ENCODE peak calls at places on chromosomes 4 and X, in eight cellular contexts. H is astrocyte of the spinal cord, A is MM.1S, C is cardiac muscle cell, F is IMR-90, Y is fibroblast of lung, J is left lung, E is tibial artery. S is an unnamed sample.

GRCh38 chr4:102569200-102569599 is 68.0 kb downstream of the NFKB1 start:
- DNase-seq in F (peak), Y (peak), E (no peak), C (peak), J (no peak), A (no peak), H (no peak), S (peak)

GRCh38 chr4:169121920-169122319 is 111.9 kb upstream of the CBR4 start:
- DNase-seq in H (no peak), C (no peak), Y (no peak), F (no peak), J (no peak), E (no peak), A (no peak), S (no peak)

GRCh38 chr4:114606240-114606639 is 7.6 kb downstream of the UGT8 start:
- DNase-seq in E (no peak), Y (no peak), C (no peak), A (no peak), H (no peak), J (no peak), F (no peak), S (no peak)

GRCh38 chr4:120009731-120010130 is 56.9 kb downstream of the MAD2L1 start:
- DNase-seq in Y (peak), J (no peak), F (peak), A (no peak), H (peak), E (no peak), C (peak), S (peak)

GRCh38 chr4:23904639-23905061 is 14.8 kb upstream of the PPARGC1A start:
- DNase-seq in Y (no peak), A (no peak), H (no peak), E (no peak), F (no peak), C (no peak), J (no peak), S (no peak)

GRCh38 chr4:176432811-176433540 is 113.2 kb downstream of the SPCS3 start:
- DNase-seq in C (no peak), H (peak), E (no peak), Y (no peak), J (no peak), F (no peak), A (no peak), S (no peak)

GRCh38 chr4:101724093-101724492 is 66.4 kb upstream of the BANK1 start:
- DNase-seq in J (no peak), A (peak), E (no peak), F (no peak), H (no peak), C (no peak), Y (no peak), S (no peak)

GRCh38 chr4:39814403-39815185 is 116.7 kb downstream of the UBE2K start:
- DNase-seq in Y (peak), A (no peak), H (peak), F (peak), C (peak), J (no peak), E (no peak), S (no peak)

GRCh38 chrX:119941336-119941735 is 2.2 kb downstream of the NKAP start:
- DNase-seq in Y (no peak), A (no peak), E (no peak), H (no peak), C (no peak), F (no peak), J (no peak), S (no peak)

GRCh38 chr4:57612279-57612678 is 502.1 kb upstream of the IGFBP7 start:
- DNase-seq in C (no peak), Y (no peak), A (no peak), H (no peak), J (no peak), E (no peak), F (no peak), S (no peak)

GRCh38 chr4:164138521-164138920 is 615.4 kb upstream of the SMIM31 start:
- DNase-seq in E (no peak), F (no peak), Y (no peak), J (no peak), C (no peak), H (no peak), A (no peak), S (no peak)

GRCh38 chr4:139977838-139978604 is 176.0 kb downstream of the MAML3 start:
- DNase-seq in C (no peak), H (no peak), E (no peak), Y (no peak), A (no peak), J (peak), F (no peak), S (no peak)

GRCh38 chr4:16783119-16783518 is 115.3 kb downstream of the LDB2 start:
- DNase-seq in E (no peak), C (no peak), J (no peak), H (peak), Y (no peak), F (peak), A (no peak), S (no peak)
- H3K4me3 ChIP-seq in E (no peak), C (no peak), J (no peak), H (no peak), Y (no peak), F (no peak), A (no peak), S (no peak)

GRCh38 chr4:3373468-3373867 is 68.3 kb upstream of the HGFAC start:
- DNase-seq in J (no peak), E (no peak), H (no peak), C (no peak), A (no peak), Y (no peak), F (no peak), S (no peak)

GRCh38 chr4:3371581-3372001 is 70.2 kb upstream of the HGFAC start:
- DNase-seq in J (no peak), Y (no peak), E (no peak), H (no peak), F (peak), C (peak), A (no peak), S (no peak)

GRCh38 chr4:3374011-3374645 is 67.6 kb upstream of the HGFAC start:
- DNase-seq in J (no peak), F (no peak), A (no peak), E (no peak), Y (no peak), H (no peak), C (no peak), S (no peak)

GRCh38 chr4:3372264-3372932 is 69.4 kb upstream of the HGFAC start:
- DNase-seq in E (no peak), J (no peak), H (no peak), A (no peak), Y (no peak), C (no peak), F (no peak), S (no peak)

GRCh38 chr4:3372933-3373465 is 68.8 kb upstream of the HGFAC start:
- DNase-seq in F (no peak), J (peak), Y (no peak), H (peak), E (peak), A (no peak), C (no peak), S (no peak)
- H3K4me3 ChIP-seq in F (no peak), J (no peak), Y (no peak), H (no peak), E (no peak), A (no peak), C (no peak), S (no peak)

DNA sequence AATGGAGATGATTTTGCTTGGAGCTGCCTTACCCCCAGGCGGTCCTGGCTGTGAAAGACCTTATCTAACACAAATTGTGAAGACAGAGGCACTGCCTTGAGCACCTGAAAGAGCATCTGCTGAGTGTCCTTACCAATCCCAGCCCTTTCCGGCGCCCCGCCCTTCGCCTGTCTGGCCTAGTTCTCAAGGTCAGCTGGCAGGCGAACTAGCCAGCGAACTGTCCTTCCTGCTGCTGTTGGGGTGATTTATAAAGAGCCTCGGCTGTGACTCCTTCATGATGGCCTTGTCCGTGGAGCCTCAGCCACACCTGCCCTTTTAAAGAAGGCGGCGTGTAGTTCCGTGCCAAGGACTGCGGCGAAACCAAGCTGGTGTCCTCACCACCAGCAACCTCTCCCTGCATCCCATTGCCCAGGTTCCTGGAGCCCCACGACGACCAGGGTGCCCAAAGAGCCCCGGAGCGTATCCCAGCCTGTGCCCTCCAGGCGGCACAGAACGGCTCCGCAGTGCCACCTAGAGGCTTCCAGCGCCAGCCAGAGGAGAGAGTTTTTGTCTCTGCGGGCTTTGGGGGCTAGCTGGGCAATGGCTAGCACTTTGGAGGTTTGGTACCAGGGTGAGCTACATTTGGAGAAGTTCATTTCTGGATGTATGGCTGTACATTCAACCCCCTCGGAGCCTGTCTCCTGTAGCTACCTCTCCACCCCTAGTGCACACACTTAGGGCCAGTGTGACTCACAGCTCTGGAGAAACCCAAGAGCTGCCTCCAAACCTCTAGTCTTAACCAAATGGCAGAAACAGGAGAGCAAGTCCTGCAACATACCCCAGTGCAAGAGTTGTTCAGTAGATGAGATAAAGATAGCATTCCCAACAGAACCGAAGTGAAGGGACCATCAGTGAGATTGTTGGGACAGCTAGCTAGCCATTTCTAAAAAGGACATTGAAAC is 36.8 kb upstream of the VMA21 start:
- DNase-seq in E (no peak), C (peak), J (no peak), Y (peak), H (no peak), F (no peak), A (peak), S (no peak)
- H3K4me3 ChIP-seq in E (no peak), C (peak), J (no peak), Y (no peak), H (no peak), F (no peak), A (peak), S (no peak)

GRCh38 chr4:37967749-37968148 is 7.6 kb downstream of the PTTG2 start:
- DNase-seq in A (no peak), F (peak), E (no peak), C (no peak), J (no peak), H (no peak), Y (peak), S (peak)
- H3K4me3 ChIP-seq in A (no peak), F (no peak), E (no peak), C (no peak), J (no peak), H (no peak), Y (no peak), S (no peak)

DNA sequence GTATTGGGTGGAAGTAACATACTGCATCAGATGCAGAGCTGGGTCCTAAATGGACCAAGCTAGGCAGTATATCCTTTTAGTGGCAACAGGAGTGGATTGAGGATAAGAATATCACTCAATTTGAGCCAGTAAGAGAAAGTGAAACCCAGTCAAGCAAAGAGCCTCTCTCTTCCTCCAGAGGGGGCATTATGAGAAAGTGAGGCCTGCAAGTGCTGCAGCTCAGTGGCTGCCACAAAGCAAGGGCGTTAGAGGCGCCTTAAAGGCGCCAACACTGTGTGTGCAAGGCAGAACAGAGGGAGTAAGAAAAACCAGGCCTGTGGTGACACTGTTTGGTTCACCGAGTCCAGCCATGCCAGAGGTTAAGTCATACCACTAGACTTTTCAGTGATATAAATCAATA is 17.5 kb downstream of the STX18 start:
- DNase-seq in H (no peak), E (no peak), J (no peak), C (no peak), A (peak), F (peak), Y (peak), S (no peak)
- H3K4me3 ChIP-seq in H (no peak), E (no peak), J (no peak), C (no peak), A (no peak), F (no peak), Y (no peak), S (no peak)

GRCh38 chr4:151013944-151014343 is 1.1 kb downstream of the LRBA start:
- DNase-seq in E (no peak), A (peak), Y (no peak), C (no peak), F (no peak), J (no peak), H (no peak), S (no peak)

GRCh38 chr4:151014521-151015457 is at the start of gene LRBA:
- DNase-seq in J (peak), E (peak), C (peak), Y (peak), A (peak), F (peak), H (peak), S (no peak)

GRCh38 chr4:151012376-151012775 is 2.7 kb downstream of the LRBA start:
- DNase-seq in E (no peak), H (no peak), C (no peak), J (no peak), F (no peak), Y (no peak), A (no peak), S (no peak)

GRCh38 chr4:151012836-151013235 is 2.2 kb downstream of the LRBA start:
- DNase-seq in A (no peak), J (no peak), F (no peak), Y (no peak), E (no peak), C (no peak), H (peak), S (no peak)

DNA sequence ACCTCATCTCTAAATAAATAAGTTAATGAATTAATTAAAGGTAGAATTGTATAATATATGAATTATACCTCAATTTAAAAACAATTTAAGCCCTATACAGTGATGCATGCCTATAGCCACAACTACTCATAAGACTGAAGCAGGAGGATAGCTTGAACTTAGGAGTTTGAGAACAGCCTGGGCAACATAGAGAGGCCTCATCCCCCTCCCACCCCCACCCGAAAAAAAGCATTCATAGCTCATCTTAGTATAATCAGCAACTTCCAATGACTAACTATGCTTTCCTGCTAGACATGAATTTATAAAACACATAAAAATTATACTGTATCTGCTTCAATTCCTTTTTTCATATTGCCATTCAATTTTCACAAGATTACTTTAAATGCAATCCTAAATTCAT is 1.6 kb downstream of the LRBA start:
- DNase-seq in Y (no peak), H (no peak), J (no peak), F (no peak), A (no peak), E (no peak), C (no peak), S (no peak)
- H3K4me3 ChIP-seq in Y (peak), H (no peak), J (peak), F (no peak), A (peak), E (no peak), C (peak), S (no peak)

DNA sequence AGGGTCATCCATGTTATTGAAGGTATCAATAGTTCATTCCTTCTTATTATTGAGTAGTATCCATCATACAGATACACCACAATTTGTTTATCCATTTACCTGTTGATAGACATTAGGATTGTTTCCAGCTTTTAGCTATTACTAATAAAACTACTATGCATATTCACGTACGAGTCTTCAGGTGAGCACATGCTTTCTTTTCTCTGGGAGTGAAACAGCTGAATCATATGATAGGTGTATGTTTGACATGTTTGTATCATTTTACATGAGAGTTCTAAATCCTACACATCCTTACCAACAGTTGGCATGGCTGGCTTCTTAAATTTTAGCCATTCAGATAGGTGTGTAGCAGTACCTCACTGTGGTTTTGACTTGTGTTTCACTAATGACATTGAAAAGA is 556.6 kb upstream of the DIPK2B start:
- DNase-seq in H (no peak), F (no peak), Y (no peak), A (no peak), J (no peak), E (no peak), C (no peak), S (no peak)
- H3K4me3 ChIP-seq in H (no peak), F (no peak), Y (no peak), A (no peak), J (no peak), E (no peak), C (no peak), S (no peak)

GRCh38 chrX:5409106-5409505 is 819.6 kb downstream of the NLGN4X start:
- DNase-seq in H (no peak), C (no peak), A (no peak), F (no peak), J (no peak), E (no peak), Y (no peak), S (no peak)
- H3K4me3 ChIP-seq in H (no peak), C (no peak), A (no peak), F (no peak), J (no peak), E (no peak), Y (no peak), S (no peak)

GRCh38 chrX:112672788-112673560 is 6.8 kb downstream of the LHFPL1 start:
- DNase-seq in H (no peak), F (no peak), E (no peak), Y (no peak), J (no peak), C (no peak), A (no peak), S (no peak)

GRCh38 chrX:112677167-112677566 is 2.6 kb downstream of the LHFPL1 start:
- DNase-seq in Y (no peak), A (no peak), J (no peak), H (no peak), E (no peak), F (peak), C (peak), S (no peak)

GRCh38 chrX:112678831-112679230 is 907 bp downstream of the LHFPL1 start:
- DNase-seq in H (no peak), J (no peak), E (no peak), C (no peak), F (no peak), A (peak), Y (no peak), S (no peak)
- H3K4me3 ChIP-seq in H (no peak), J (no peak), E (no peak), C (peak), F (no peak), A (peak), Y (no peak), S (no peak)

DNA sequence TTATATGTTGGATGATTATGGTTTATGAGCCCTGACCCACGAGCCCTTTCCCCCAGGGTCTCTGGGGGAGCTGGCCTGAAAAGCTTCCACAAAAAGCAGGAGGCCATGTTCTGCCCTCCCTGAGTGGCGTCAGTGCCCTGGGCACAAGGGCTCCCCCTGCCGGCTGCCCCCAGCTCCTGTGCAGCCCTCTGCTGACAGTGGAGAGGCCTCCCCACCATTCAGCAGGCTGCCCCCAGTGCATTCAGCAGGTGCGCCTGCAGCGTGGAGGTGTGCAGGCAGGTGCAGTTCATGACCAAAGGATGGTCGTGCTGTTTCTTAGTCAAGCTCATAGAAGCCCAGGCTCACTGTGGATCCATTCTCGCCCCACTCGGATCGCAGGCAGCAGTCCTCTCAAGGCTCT is 12.5 kb upstream of the S100P start:
- DNase-seq in C (no peak), E (no peak), Y (no peak), H (no peak), J (no peak), F (no peak), A (no peak), S (no peak)
- H3K4me3 ChIP-seq in C (no peak), E (no peak), Y (no peak), H (no peak), J (no peak), F (no peak), A (no peak), S (no peak)

S was measured in AG09309.